ENCODE peak calls at places on chromosome 1, in six cellular contexts. One of them, this sample, is unnamed.

GRCh38 chr1:233140519-233140918 is 155.0 kb downstream of the PCNX2 start:
- DNase-seq in neuronal stem cell: no peak
- DNase-seq in neural progenitor cell: no peak
- DNase-seq in heart left ventricle: no peak
- DNase-seq in tibial artery: no peak
- DNase-seq in A673: no peak
- DNase-seq in this sample: no peak

GRCh38 chr1:25810341-25811299 is 9.1 kb upstream of the MTFR1L start:
- DNase-seq in tibial artery: peak; percentile 65
- DNase-seq in neuronal stem cell: peak; percentile 77
- DNase-seq in heart left ventricle: peak; percentile 73
- DNase-seq in neural progenitor cell: peak; percentile 90
- DNase-seq in A673: peak; percentile 60
- DNase-seq in this sample: peak; percentile 88

GRCh38 chr1:169287280-169287679 is 80.3 kb downstream of the NME7 start:
- DNase-seq in tibial artery: no peak
- DNase-seq in neuronal stem cell: no peak
- DNase-seq in A673: no peak
- DNase-seq in neural progenitor cell: no peak
- DNase-seq in heart left ventricle: no peak
- DNase-seq in this sample: no peak

GRCh38 chr1:192489046-192489445 is 86.5 kb upstream of the RGS1 start:
- DNase-seq in neuronal stem cell: no peak
- DNase-seq in A673: peak; percentile 77
- DNase-seq in neural progenitor cell: no peak
- DNase-seq in heart left ventricle: no peak
- DNase-seq in tibial artery: no peak
- DNase-seq in this sample: no peak

GRCh38 chr1:26417111-26417510 is 6.5 kb downstream of the LIN28A start:
- DNase-seq in heart left ventricle: peak; percentile 65
- DNase-seq in tibial artery: peak; percentile 45
- DNase-seq in neuronal stem cell: peak; percentile 85
- DNase-seq in neural progenitor cell: peak; percentile 94
- DNase-seq in A673: peak; percentile 74
- DNase-seq in this sample: peak; percentile 84

GRCh38 chr1:247407180-247407616 is 8.8 kb upstream of the NLRP3 start:
- DNase-seq in A673: no peak
- DNase-seq in neural progenitor cell: no peak
- DNase-seq in heart left ventricle: no peak
- DNase-seq in neuronal stem cell: no peak
- DNase-seq in tibial artery: peak; percentile 28
- DNase-seq in this sample: peak; percentile 31

GRCh38 chr1:32724678-32725594 is 22.4 kb upstream of the SYNC start:
- DNase-seq in tibial artery: no peak
- DNase-seq in heart left ventricle: peak; percentile 36
- DNase-seq in neural progenitor cell: peak; percentile 41
- DNase-seq in neuronal stem cell: no peak
- DNase-seq in A673: peak; percentile 85
- DNase-seq in this sample: peak; percentile 74

GRCh38 chr1:225813250-225813964 is 3.5 kb downstream of the EPHX1 start:
- DNase-seq in heart left ventricle: peak; percentile 72
- DNase-seq in neural progenitor cell: peak; percentile 37
- DNase-seq in neuronal stem cell: no peak
- DNase-seq in A673: peak; percentile 87
- DNase-seq in tibial artery: peak; percentile 64
- DNase-seq in this sample: peak; percentile 80

GRCh38 chr1:203470240-203470639 is 5.4 kb upstream of the PRELP start:
- DNase-seq in A673: no peak
- DNase-seq in heart left ventricle: no peak
- DNase-seq in neuronal stem cell: no peak
- DNase-seq in neural progenitor cell: no peak
- DNase-seq in tibial artery: no peak
- DNase-seq in this sample: no peak

GRCh38 chr1:2322065-2322571 is 69.2 kb downstream of the MORN1 start:
- DNase-seq in neural progenitor cell: peak; percentile 89
- DNase-seq in neuronal stem cell: peak; percentile 70
- DNase-seq in tibial artery: peak; percentile 82
- DNase-seq in A673: no peak
- DNase-seq in heart left ventricle: peak; percentile 83
- DNase-seq in this sample: peak; percentile 82

GRCh38 chr1:108601708-108602410 is 42.0 kb downstream of the EEIG2 start:
- DNase-seq in neural progenitor cell: no peak
- DNase-seq in heart left ventricle: no peak
- DNase-seq in tibial artery: no peak
- DNase-seq in neuronal stem cell: no peak
- DNase-seq in A673: no peak
- DNase-seq in this sample: no peak

GRCh38 chr1:57272150-57272549 is 151.7 kb downstream of the DAB1 start:
- DNase-seq in neural progenitor cell: no peak
- DNase-seq in A673: peak; percentile 34
- DNase-seq in tibial artery: no peak
- DNase-seq in heart left ventricle: no peak
- DNase-seq in neuronal stem cell: no peak
- DNase-seq in this sample: no peak

GRCh38 chr1:236395780-236396664 is 1.9 kb downstream of the EDARADD start:
- DNase-seq in heart left ventricle: no peak
- DNase-seq in neural progenitor cell: peak; percentile 47
- DNase-seq in tibial artery: no peak
- DNase-seq in A673: no peak
- DNase-seq in neuronal stem cell: peak; percentile 26
- DNase-seq in this sample: no peak

GRCh38 chr1:236400061-236400638 is 6.1 kb downstream of the EDARADD start:
- DNase-seq in heart left ventricle: no peak
- DNase-seq in tibial artery: no peak
- DNase-seq in A673: no peak
- DNase-seq in neuronal stem cell: peak; percentile 9
- DNase-seq in neural progenitor cell: peak; percentile 63
- DNase-seq in this sample: no peak

GRCh38 chr1:236396665-236397043 is 2.6 kb downstream of the EDARADD start:
- DNase-seq in neural progenitor cell: no peak
- DNase-seq in tibial artery: no peak
- DNase-seq in heart left ventricle: no peak
- DNase-seq in A673: no peak
- DNase-seq in neuronal stem cell: no peak
- DNase-seq in this sample: no peak

GRCh38 chr1:236397173-236397759 is 3.2 kb downstream of the EDARADD start:
- DNase-seq in tibial artery: no peak
- DNase-seq in A673: no peak
- DNase-seq in neuronal stem cell: no peak
- DNase-seq in heart left ventricle: no peak
- DNase-seq in neural progenitor cell: no peak
- DNase-seq in this sample: no peak

GRCh38 chr1:236398538-236398937 is 4.5 kb downstream of the EDARADD start:
- DNase-seq in tibial artery: no peak
- DNase-seq in A673: no peak
- DNase-seq in neuronal stem cell: no peak
- DNase-seq in neural progenitor cell: no peak
- DNase-seq in heart left ventricle: no peak
- DNase-seq in this sample: no peak
- H3K27ac ChIP-seq in tibial artery: no peak overlapping the region
- H3K27ac ChIP-seq in A673: no peak overlapping the region
- H3K27ac ChIP-seq in neuronal stem cell: no peak overlapping the region
- H3K27ac ChIP-seq in neural progenitor cell: no peak overlapping the region
- H3K27ac ChIP-seq in heart left ventricle: no peak overlapping the region
- H3K27ac ChIP-seq in this sample: no peak overlapping the region

GRCh38 chr1:5976231-5976630 is 16.0 kb downstream of the NPHP4 start:
- DNase-seq in A673: no peak
- DNase-seq in neural progenitor cell: no peak
- DNase-seq in heart left ventricle: no peak
- DNase-seq in neuronal stem cell: no peak
- DNase-seq in tibial artery: no peak
- DNase-seq in this sample: no peak

GRCh38 chr1:5978452-5978851 is 13.8 kb downstream of the NPHP4 start:
- DNase-seq in neuronal stem cell: no peak
- DNase-seq in neural progenitor cell: no peak
- DNase-seq in heart left ventricle: no peak
- DNase-seq in tibial artery: no peak
- DNase-seq in A673: no peak
- DNase-seq in this sample: no peak

GRCh38 chr1:5975133-5975880 is 16.9 kb downstream of the NPHP4 start:
- DNase-seq in neuronal stem cell: no peak
- DNase-seq in neural progenitor cell: peak; percentile 67
- DNase-seq in heart left ventricle: no peak
- DNase-seq in A673: peak; percentile 63
- DNase-seq in tibial artery: no peak
- DNase-seq in this sample: peak; percentile 63

GRCh38 chr1:5977494-5978444 is 14.5 kb downstream of the NPHP4 start:
- DNase-seq in tibial artery: no peak
- DNase-seq in heart left ventricle: no peak
- DNase-seq in neural progenitor cell: no peak
- DNase-seq in neuronal stem cell: no peak
- DNase-seq in A673: no peak
- DNase-seq in this sample: peak; percentile 36

DNA sequence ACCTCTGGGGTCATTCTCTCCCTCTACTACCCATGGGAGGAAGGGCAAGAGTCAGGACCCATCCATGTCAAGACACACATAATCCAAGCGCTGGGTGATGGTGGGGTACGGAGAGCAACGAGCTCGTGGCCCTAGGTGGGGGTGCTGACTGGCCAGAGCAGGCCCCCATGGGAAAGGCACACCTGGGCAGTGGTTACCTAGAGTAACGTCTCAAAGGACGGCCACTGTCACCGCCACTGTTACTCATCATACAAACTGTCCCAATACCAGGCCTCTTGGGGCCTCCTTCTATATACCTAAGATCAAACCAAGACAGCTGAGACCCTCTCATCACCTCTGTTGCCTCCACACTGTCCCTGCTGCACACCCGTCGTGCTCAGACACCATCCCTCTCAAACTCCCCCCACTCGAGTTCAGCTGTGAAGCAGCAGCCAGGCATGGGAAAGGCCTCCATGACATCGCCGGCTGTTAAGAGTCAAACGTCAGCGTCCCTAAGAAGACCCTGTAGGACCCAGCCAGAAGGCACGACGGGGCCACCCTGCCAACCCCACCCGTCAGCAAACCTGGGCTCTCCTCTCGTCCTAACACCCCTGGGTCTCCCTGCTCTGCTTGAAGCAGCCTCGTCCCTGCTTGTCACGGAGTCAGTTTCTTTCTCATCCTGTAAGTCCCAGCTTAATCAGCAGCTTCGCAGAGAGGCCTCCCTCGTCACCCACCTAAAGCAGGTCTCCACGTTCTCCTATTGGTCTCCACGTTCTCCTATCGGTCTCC is 15.3 kb downstream of the NPHP4 start:
- DNase-seq in tibial artery: no peak
- DNase-seq in neural progenitor cell: no peak
- DNase-seq in A673: no peak
- DNase-seq in heart left ventricle: no peak
- DNase-seq in neuronal stem cell: no peak
- DNase-seq in this sample: peak; percentile 30
- H3K27me3 ChIP-seq in tibial artery: no peaks in the 10 kb centered on the region
- H3K27me3 ChIP-seq in neural progenitor cell: no peaks in the 10 kb centered on the region
- H3K27me3 ChIP-seq in A673: no peaks in the 10 kb centered on the region
- H3K27me3 ChIP-seq in heart left ventricle: no peaks in the 10 kb centered on the region
- H3K27me3 ChIP-seq in neuronal stem cell: no peaks in the 10 kb centered on the region
- H3K27me3 ChIP-seq in this sample: no peaks in the 10 kb centered on the region

GRCh38 chr1:3630914-3631313 is 6.1 kb downstream of the TPRG1L start:
- DNase-seq in neuronal stem cell: no peak
- DNase-seq in neural progenitor cell: no peak
- DNase-seq in A673: no peak
- DNase-seq in tibial artery: no peak
- DNase-seq in heart left ventricle: no peak
- DNase-seq in this sample: no peak

GRCh38 chr1:3630161-3630611 is 5.4 kb downstream of the TPRG1L start:
- DNase-seq in heart left ventricle: no peak
- DNase-seq in A673: no peak
- DNase-seq in neural progenitor cell: no peak
- DNase-seq in neuronal stem cell: no peak
- DNase-seq in tibial artery: no peak
- DNase-seq in this sample: no peak

GRCh38 chr1:3631330-3631729 is 6.5 kb downstream of the TPRG1L start:
- DNase-seq in neural progenitor cell: peak; percentile 39
- DNase-seq in heart left ventricle: no peak
- DNase-seq in A673: no peak
- DNase-seq in tibial artery: no peak
- DNase-seq in neuronal stem cell: no peak
- DNase-seq in this sample: no peak

GRCh38 chr1:3628445-3628844 is 3.6 kb downstream of the TPRG1L start:
- DNase-seq in tibial artery: no peak
- DNase-seq in neuronal stem cell: no peak
- DNase-seq in heart left ventricle: no peak
- DNase-seq in A673: no peak
- DNase-seq in neural progenitor cell: no peak
- DNase-seq in this sample: no peak

DNA sequence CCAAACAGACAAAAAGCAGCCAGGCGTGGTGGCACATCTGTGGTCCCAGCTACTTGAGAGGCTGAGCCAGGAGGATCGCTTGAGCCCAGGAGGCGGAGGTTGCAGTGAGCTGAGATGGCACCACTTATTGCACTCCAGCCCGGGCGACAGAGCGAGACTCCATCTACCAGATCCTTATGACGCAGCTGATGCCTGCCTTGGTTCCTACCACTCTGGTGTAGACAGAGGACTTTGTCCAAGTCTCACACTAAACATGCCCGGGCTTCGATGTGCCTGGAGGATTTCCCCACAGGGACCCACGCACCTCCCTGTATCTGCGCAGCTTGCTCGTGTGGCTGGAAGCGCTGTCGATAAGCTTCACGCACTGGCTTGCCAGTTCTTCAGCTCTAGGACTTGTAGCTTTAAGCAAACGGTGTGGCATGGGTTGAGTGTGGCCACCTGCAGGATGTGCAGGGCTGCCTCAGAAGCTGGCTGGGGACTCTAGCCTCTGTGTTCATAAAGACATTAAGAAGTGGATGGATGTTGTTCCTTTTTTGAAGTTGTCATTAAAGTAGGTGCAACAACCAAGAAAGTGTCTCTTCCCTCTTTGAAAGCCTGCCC is 4.8 kb downstream of the TPRG1L start:
- DNase-seq in neuronal stem cell: no peak
- DNase-seq in tibial artery: no peak
- DNase-seq in neural progenitor cell: no peak
- DNase-seq in A673: no peak
- DNase-seq in heart left ventricle: no peak
- DNase-seq in this sample: no peak
- H3K27ac ChIP-seq in neuronal stem cell: no peak overlapping the region
- H3K27ac ChIP-seq in tibial artery: no peak overlapping the region
- H3K27ac ChIP-seq in neural progenitor cell: no peak overlapping the region
- H3K27ac ChIP-seq in A673: no peak overlapping the region
- H3K27ac ChIP-seq in heart left ventricle: no peak overlapping the region
- H3K27ac ChIP-seq in this sample: no peak overlapping the region

GRCh38 chr1:170661646-170662411 is 2.1 kb upstream of the PRRX1 start:
- DNase-seq in neuronal stem cell: no peak
- DNase-seq in tibial artery: no peak
- DNase-seq in A673: peak; percentile 58
- DNase-seq in neural progenitor cell: peak; percentile 85
- DNase-seq in heart left ventricle: no peak
- DNase-seq in this sample: peak; percentile 61

GRCh38 chr1:170659404-170660035 is 4.4 kb upstream of the PRRX1 start:
- DNase-seq in neural progenitor cell: no peak
- DNase-seq in A673: no peak
- DNase-seq in heart left ventricle: no peak
- DNase-seq in neuronal stem cell: no peak
- DNase-seq in tibial artery: no peak
- DNase-seq in this sample: no peak

GRCh38 chr1:170660874-170661645 is 2.9 kb upstream of the PRRX1 start:
- DNase-seq in A673: no peak
- DNase-seq in tibial artery: no peak
- DNase-seq in neuronal stem cell: no peak
- DNase-seq in neural progenitor cell: peak; percentile 52
- DNase-seq in heart left ventricle: no peak
- DNase-seq in this sample: peak; percentile 60

GRCh38 chr1:170662561-170662971 is 1.4 kb upstream of the PRRX1 start:
- DNase-seq in heart left ventricle: no peak
- DNase-seq in tibial artery: no peak
- DNase-seq in neuronal stem cell: no peak
- DNase-seq in neural progenitor cell: no peak
- DNase-seq in A673: no peak
- DNase-seq in this sample: no peak

GRCh38 chr1:170660281-170660713 is 3.6 kb upstream of the PRRX1 start:
- DNase-seq in tibial artery: no peak
- DNase-seq in A673: no peak
- DNase-seq in heart left ventricle: no peak
- DNase-seq in neuronal stem cell: no peak
- DNase-seq in neural progenitor cell: peak; percentile 70
- DNase-seq in this sample: no peak
- H3K27me3 ChIP-seq in tibial artery: no peaks in the 10 kb centered on the region
- H3K27me3 ChIP-seq in A673: peaks cover 54% of the 10 kb centered on the region
- H3K27me3 ChIP-seq in heart left ventricle: peaks cover 5% of the 10 kb centered on the region
- H3K27me3 ChIP-seq in neuronal stem cell: peaks cover 28% of the 10 kb centered on the region
- H3K27me3 ChIP-seq in neural progenitor cell: peaks cover 98% of the 10 kb centered on the region
- H3K27me3 ChIP-seq in this sample: no peaks in the 10 kb centered on the region